ENCODE peak calls at places on chromosomes 16 and 17, in nine cellular contexts. I is naive thymus-derived CD4-positive, alpha-beta T cell; E is H9; Q is stromal cell of bone marrow; K is HTR-8/SVneo; R is NCI-H460; F is nephron progenitor cell; L is aorta; T is stimulated activated CD4-positive, alpha-beta T cell treated with anti-CD3 and anti-CD28 coated beads, Interleukin-2, amount 100 ng/mL, for 48 hours. H is an unnamed sample.
A peak's percentile ranks its signal among the peaks of the same experiment; 100 is the strongest.

GRCh38 chr17:39212841-39213480 is 12.8 kb downstream of the STAC2 start:
- DNase-seq in I (no peak), E (peak; percentile 60), Q (no peak), K (no peak), R (no peak), F (no peak), L (no peak), T (no peak), H (no peak)

GRCh38 chr17:28901866-28902818 is 737 bp downstream of the DHRS13 start:
- DNase-seq in I (no peak), E (no peak), Q (no peak), K (peak; percentile 56), R (no peak), F (peak; percentile 73), L (no peak), T (peak; percentile 47), H (peak; percentile 32)

GRCh38 chr17:50594931-50595330 is 34.4 kb downstream of the CACNA1G start:
- DNase-seq in I (no peak), E (no peak), Q (no peak), K (no peak), R (no peak), F (no peak), L (no peak), T (no peak), H (no peak)

GRCh38 chr17:19533718-19534561 is at the start of gene SLC47A1:
- DNase-seq in I (no peak), E (peak; percentile 63), Q (no peak), K (peak; percentile 54), R (peak; percentile 23), F (peak; percentile 66), L (peak; percentile 62), T (no peak), H (peak; percentile 66)

GRCh38 chr17:8964801-8965393 is 610 bp downstream of the PIK3R5 start:
- DNase-seq in I (peak; percentile 26), E (peak; percentile 54), Q (no peak), K (no peak), R (no peak), F (no peak), L (peak; percentile 75), T (no peak), H (no peak)

GRCh38 chr16:82016268-82016667 is 5.0 kb upstream of the SDR42E1 start:
- DNase-seq in I (no peak), E (no peak), Q (peak; percentile 46), K (no peak), R (no peak), F (no peak), L (no peak), T (no peak), H (peak; percentile 66)

GRCh38 chr17:39170051-39170450 is 4.1 kb upstream of the ARL5C start:
- DNase-seq in I (no peak), E (no peak), Q (no peak), K (no peak), R (no peak), F (no peak), L (no peak), T (no peak), H (no peak)

GRCh38 chr17:79326814-79327213 is 252.2 kb downstream of the ENGASE start:
- DNase-seq in I (no peak), E (no peak), Q (no peak), K (no peak), R (no peak), F (no peak), L (no peak), T (no peak), H (no peak)

GRCh38 chr17:76268015-76268749 is 3.0 kb downstream of the UBALD2 start:
- DNase-seq in I (no peak), E (no peak), Q (peak; percentile 74), K (no peak), R (no peak), F (no peak), L (peak; percentile 90), T (peak; percentile 65), H (no peak)

GRCh38 chr17:15335446-15335845 is 6.0 kb downstream of the TEKT3 start:
- DNase-seq in I (no peak), E (no peak), Q (no peak), K (no peak), R (no peak), F (no peak), L (no peak), T (no peak), H (no peak)

GRCh38 chr17:43645765-43646481 is 15.8 kb downstream of the MEOX1 start:
- DNase-seq in I (no peak), E (no peak), Q (peak; percentile 31), K (no peak), R (no peak), F (peak; percentile 50), L (peak; percentile 86), T (peak; percentile 10), H (peak; percentile 81)

GRCh38 chr17:69639096-69639495 is 224.6 kb downstream of the MAP2K6 start:
- DNase-seq in I (no peak), E (no peak), Q (no peak), K (no peak), R (no peak), F (no peak), L (no peak), T (no peak), H (no peak)

GRCh38 chr17:32187276-32187675 is 45.0 kb downstream of the RHOT1 start:
- DNase-seq in I (no peak), E (no peak), Q (no peak), K (no peak), R (no peak), F (no peak), L (no peak), T (no peak), H (no peak)